ENCODE peak calls at places on chromosomes 2 and 18, in six cellular contexts. N is upper lobe of right lung; G is iris pigment epithelial cell; A is CD4-positive, CD25-positive, alpha-beta regulatory T cell; U is GM06990; Q is GDM1. L is an unnamed sample.

GRCh38 chr18:54647176-54647575 is 56.1 kb downstream of the DYNAP start:
- DNase-seq in N (no peak), G (peak), A (no peak), U (no peak), Q (no peak), L (no peak)

GRCh38 chr18:23662309-23663263 is at the start of gene ANKRD29:
- DNase-seq in N (peak), G (peak), A (peak), U (peak), Q (peak), L (peak)

GRCh38 chr2:170113168-170113567 is 64.8 kb upstream of the MYO3B start:
- DNase-seq in N (no peak), G (no peak), A (no peak), U (no peak), Q (no peak), L (no peak)

GRCh38 chr2:116490511-116491145 is 1323.9 kb upstream of the DDX18 start:
- DNase-seq in N (no peak), G (no peak), A (no peak), U (no peak), Q (no peak), L (no peak)

GRCh38 chr2:218360453-218360852 is 3.8 kb downstream of the CATIP start:
- DNase-seq in N (peak), G (no peak), A (no peak), U (no peak), Q (peak), L (no peak)

GRCh38 chr18:25061345-25061744 is 290.6 kb downstream of the ZNF521 start:
- DNase-seq in N (no peak), G (no peak), A (no peak), U (no peak), Q (no peak), L (no peak)

GRCh38 chr2:85954192-85954900 is 65.6 kb upstream of the ST3GAL5 start:
- DNase-seq in N (peak), G (no peak), A (no peak), U (no peak), Q (no peak), L (no peak)

GRCh38 chr2:120360307-120360855 is 14.4 kb downstream of the INHBB start:
- DNase-seq in N (no peak), G (peak), A (no peak), U (no peak), Q (no peak), L (no peak)

GRCh38 chr2:178413472-178414265 is 37.3 kb downstream of the PRKRA start:
- DNase-seq in N (peak), G (peak), A (peak), U (peak), Q (peak), L (peak)

GRCh38 chr2:226354434-226354833 is 445.2 kb downstream of the IRS1 start:
- DNase-seq in N (no peak), G (peak), A (no peak), U (no peak), Q (no peak), L (no peak)

GRCh38 chr2:101520246-101520645 is 45.3 kb upstream of the RFX8 start:
- DNase-seq in N (no peak), G (peak), A (no peak), U (no peak), Q (no peak), L (no peak)

GRCh38 chr18:25648724-25649260 is 296.8 kb upstream of the ZNF521 start:
- DNase-seq in N (no peak), G (peak), A (no peak), U (no peak), Q (no peak), L (no peak)

GRCh38 chr2:20635698-20636584 is 15.0 kb downstream of the HS1BP3 start:
- DNase-seq in N (peak), G (peak), A (peak), U (peak), Q (no peak), L (peak)

GRCh38 chr2:30230479-30230854 is 867 bp upstream of the LBH start:
- DNase-seq in N (no peak), G (peak), A (no peak), U (no peak), Q (no peak), L (peak)

GRCh38 chr2:233331536-233331935 is 22.8 kb upstream of the DGKD start:
- DNase-seq in N (peak), G (no peak), A (peak), U (peak), Q (peak), L (peak)

GRCh38 chr18:13268035-13268700 is 49.6 kb downstream of the LDLRAD4 start:
- DNase-seq in N (peak), G (peak), A (no peak), U (no peak), Q (no peak), L (no peak)

GRCh38 chr2:239385096-239386000 is 15.5 kb downstream of the HDAC4 start:
- DNase-seq in N (peak), G (no peak), A (no peak), U (no peak), Q (no peak), L (peak)

GRCh38 chr18:37238271-37238670 is 327.3 kb downstream of the CELF4 start:
- DNase-seq in N (no peak), G (no peak), A (no peak), U (no peak), Q (no peak), L (no peak)

GRCh38 chr2:185978634-185979405 is 240.2 kb downstream of the FSIP2 start:
- DNase-seq in N (no peak), G (no peak), A (no peak), U (no peak), Q (no peak), L (no peak)

GRCh38 chr2:206853880-206854279 is 85.4 kb upstream of the CPO start:
- DNase-seq in N (no peak), G (no peak), A (no peak), U (no peak), Q (no peak), L (no peak)

GRCh38 chr2:196441527-196441926 is 198.0 kb upstream of the CCDC150 start:
- DNase-seq in N (no peak), G (no peak), A (no peak), U (peak), Q (no peak), L (no peak)

GRCh38 chr2:227625420-227625819 is 8.1 kb downstream of the SCYGR4 start:
- DNase-seq in N (no peak), G (no peak), A (no peak), U (no peak), Q (no peak), L (no peak)

GRCh38 chr2:68721482-68722071 is 13.0 kb upstream of the ARHGAP25 start:
- DNase-seq in N (no peak), G (no peak), A (peak), U (no peak), Q (no peak), L (no peak)

GRCh38 chr2:23280401-23280800 is 104.6 kb upstream of the KLHL29 start:
- DNase-seq in N (no peak), G (no peak), A (no peak), U (no peak), Q (no peak), L (no peak)

GRCh38 chr18:22828171-22828570 is 105.0 kb upstream of the RBBP8 start:
- DNase-seq in N (no peak), G (peak), A (no peak), U (no peak), Q (no peak), L (no peak)

GRCh38 chr2:107730898-107731297 is 95.8 kb upstream of the RGPD4 start:
- DNase-seq in N (no peak), G (peak), A (no peak), U (no peak), Q (no peak), L (no peak)

GRCh38 chr2:127525692-127526141 is 572 bp downstream of the IWS1 start:
- DNase-seq in N (no peak), G (peak), A (peak), U (no peak), Q (no peak), L (no peak)

GRCh38 chr2:37711308-37711731 is 39.9 kb upstream of the CDC42EP3 start:
- DNase-seq in N (no peak), G (peak), A (peak), U (peak), Q (peak), L (peak)

GRCh38 chr2:226661789-226662545 is 137.7 kb downstream of the IRS1 start:
- DNase-seq in N (no peak), G (peak), A (no peak), U (no peak), Q (no peak), L (no peak)

GRCh38 chr2:223943561-223944008 is 1.6 kb downstream of the WDFY1 start:
- DNase-seq in N (no peak), G (peak), A (no peak), U (no peak), Q (no peak), L (no peak)

GRCh38 chr2:238560234-238560633 is 133.5 kb downstream of the ASB1 start:
- DNase-seq in N (no peak), G (no peak), A (no peak), U (no peak), Q (no peak), L (peak)

L was measured in spleen.